ENCODE peak calls at places on chromosomes 7 and 10, in nine cellular contexts. F is RWPE1; O is A549; T is CD8-positive, alpha-beta T cell; I is ovary; Q is HCT116; G is OCI-LY7; H is CD4-positive, alpha-beta T cell; E is cardiac muscle cell. U is an unnamed sample.
A peak's percentile ranks its signal among the peaks of the same experiment; 100 is the strongest.

GRCh38 chr7:668139-668871 is 58.2 kb upstream of the DNAAF5 start:
- DNase-seq in G (no peak), O (no peak), F (no peak), Q (no peak), I (peak; percentile 77), T (no peak), E (peak; percentile 87), H (no peak), U (peak; percentile 25)

GRCh38 chr7:102155821-102156441 is 130.7 kb upstream of the SH2B2 start:
- DNase-seq in E (no peak), Q (no peak), I (peak; percentile 29), O (no peak), H (no peak), F (no peak), G (no peak), T (no peak), U (no peak)

GRCh38 chr10:113477451-113477850 is 75.4 kb upstream of the HABP2 start:
- DNase-seq in O (no peak), T (no peak), H (no peak), E (no peak), G (no peak), Q (no peak), I (no peak), F (no peak), U (no peak)

GRCh38 chr7:73611017-73611555 is 13.2 kb downstream of the MLXIPL start:
- DNase-seq in G (no peak), E (no peak), Q (no peak), I (no peak), H (no peak), F (no peak), T (no peak), O (no peak), U (no peak)

GRCh38 chr7:9718071-9718470 is 1255.6 kb upstream of the PHF14 start:
- DNase-seq in H (no peak), F (no peak), E (no peak), Q (no peak), O (no peak), I (no peak), T (no peak), G (no peak), U (no peak)

GRCh38 chr10:114044251-114045070 is 795 bp downstream of the ADRB1 start:
- DNase-seq in E (no peak), T (no peak), F (no peak), H (no peak), Q (no peak), G (no peak), O (no peak), I (no peak), U (no peak)

GRCh38 chr7:84060760-84061261 is 133.8 kb downstream of the SEMA3A start:
- DNase-seq in O (peak; percentile 10), Q (no peak), I (no peak), E (peak; percentile 21), T (no peak), G (no peak), H (no peak), F (peak; percentile 59), U (no peak)

GRCh38 chr7:2859952-2860351 is 15.8 kb upstream of the GNA12 start:
- DNase-seq in I (no peak), Q (no peak), G (no peak), H (no peak), O (no peak), T (no peak), F (no peak), E (no peak), U (no peak)

GRCh38 chr7:91864070-91864469 is 16.4 kb downstream of the MTERF1 start:
- DNase-seq in Q (no peak), G (no peak), I (no peak), F (no peak), O (no peak), T (no peak), H (no peak), E (no peak), U (no peak)

GRCh38 chr7:91872069-91872468 is 8.4 kb downstream of the MTERF1 start:
- DNase-seq in E (no peak), G (no peak), O (no peak), T (no peak), I (no peak), F (no peak), H (no peak), Q (no peak), U (no peak)

GRCh38 chr7:91866599-91867148 is 13.8 kb downstream of the MTERF1 start:
- DNase-seq in E (no peak), T (no peak), O (no peak), H (no peak), G (no peak), I (no peak), Q (no peak), F (no peak), U (no peak)

GRCh38 chr7:91872928-91873327 is 7.6 kb downstream of the MTERF1 start:
- DNase-seq in G (no peak), F (no peak), I (no peak), E (no peak), Q (no peak), T (no peak), O (no peak), H (no peak), U (no peak)

DNA sequence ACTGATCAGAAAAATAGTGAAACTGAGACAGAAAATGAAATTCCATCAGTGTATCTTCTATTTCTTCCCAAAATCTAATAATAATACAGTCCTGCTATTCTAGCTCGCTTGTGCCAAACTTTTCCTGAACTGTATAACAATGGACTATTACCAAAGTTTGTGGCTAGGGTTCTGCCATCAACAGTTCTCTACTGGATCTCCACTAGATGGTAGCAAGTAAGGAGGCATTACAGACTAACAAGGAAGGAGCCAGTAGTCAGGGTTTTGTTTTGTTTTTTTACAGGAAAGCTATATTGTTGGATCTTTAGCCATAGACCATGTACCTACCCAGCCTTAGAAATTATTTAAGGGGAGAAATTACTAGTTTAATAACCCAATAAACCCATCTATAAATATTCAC is 10.8 kb downstream of the MTERF1 start:
- DNase-seq in O (no peak), E (no peak), T (no peak), I (no peak), H (no peak), G (no peak), F (no peak), Q (no peak), U (no peak)
- TF ChIP-seq CTCF in O (no peak), E (no peak), T (no peak), I (no peak), H (no peak), G (no peak), F (no peak), Q (no peak), U (no peak)

GRCh38 chr10:103613616-103614015 is 120.1 kb downstream of the NEURL1 start:
- DNase-seq in T (no peak), H (no peak), E (no peak), Q (no peak), F (no peak), O (no peak), I (no peak), G (no peak), U (no peak)

GRCh38 chr10:103614511-103615158 is 121.1 kb downstream of the NEURL1 start:
- DNase-seq in Q (no peak), E (no peak), G (no peak), H (no peak), I (no peak), F (no peak), T (no peak), O (no peak), U (no peak)

GRCh38 chr10:103610921-103611511 is 117.5 kb downstream of the NEURL1 start:
- DNase-seq in Q (no peak), I (no peak), T (no peak), O (no peak), E (no peak), F (no peak), G (no peak), H (no peak), U (no peak)

GRCh38 chr10:103610083-103610472 is 116.6 kb downstream of the NEURL1 start:
- DNase-seq in F (no peak), I (no peak), E (no peak), T (no peak), G (no peak), Q (no peak), H (no peak), O (no peak), U (no peak)

GRCh38 chr10:103612462-103613365 is 119.2 kb downstream of the NEURL1 start:
- DNase-seq in I (no peak), E (peak; percentile 81), F (no peak), G (no peak), H (no peak), T (no peak), O (no peak), Q (no peak), U (no peak)
- H3K27ac ChIP-seq in I (no peak overlapping the region), E (no peak overlapping the region), F (peak overlapping the region; percentile 5), G (no peak overlapping the region), H (no peak overlapping the region), T (no peak overlapping the region), O (no peak overlapping the region), Q (no peak overlapping the region), U (peak overlapping the region; percentile 72)

DNA sequence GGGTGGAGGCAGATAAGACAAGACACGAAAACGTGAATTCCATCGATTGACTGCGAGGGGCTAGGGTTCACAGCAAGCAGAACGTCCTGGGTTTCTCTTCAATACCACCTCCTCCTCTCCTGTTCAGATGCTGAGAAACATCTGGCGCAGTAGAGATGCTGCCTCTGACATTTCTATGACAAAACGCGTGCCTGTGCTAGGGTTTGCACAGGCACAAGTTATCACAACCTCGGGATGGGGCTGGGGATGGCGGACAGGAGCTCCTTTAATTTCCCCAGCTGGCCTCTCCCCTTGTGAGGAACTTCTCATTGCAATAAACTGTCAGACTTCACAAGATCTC is 99.8 kb upstream of the SVIL start:
- DNase-seq in G (no peak), E (no peak), Q (no peak), H (no peak), O (no peak), T (no peak), I (no peak), F (no peak), U (no peak)
- TF ChIP-seq CTCF in G (no peak), E (no peak), Q (no peak), H (no peak), O (no peak), T (no peak), I (no peak), F (no peak), U (no peak)

GRCh38 chr10:72794260-72794659 is 99.3 kb upstream of the OIT3 start:
- DNase-seq in E (peak; percentile 31), T (no peak), G (no peak), I (no peak), F (no peak), O (no peak), H (no peak), Q (no peak), U (no peak)

GRCh38 chr10:72796538-72796937 is 97.0 kb upstream of the OIT3 start:
- DNase-seq in O (no peak), G (no peak), I (no peak), T (no peak), E (no peak), F (no peak), Q (no peak), H (no peak), U (no peak)

GRCh38 chr10:72796042-72796441 is 97.5 kb upstream of the OIT3 start:
- DNase-seq in H (no peak), T (no peak), G (no peak), E (peak; percentile 55), F (no peak), O (no peak), I (no peak), Q (no peak), U (no peak)

GRCh38 chr10:72792288-72792687 is 100.3 kb downstream of the MCU start:
- DNase-seq in I (no peak), T (no peak), E (no peak), H (no peak), Q (no peak), O (no peak), G (no peak), F (no peak), U (no peak)

GRCh38 chr10:72793752-72794151 is 99.8 kb upstream of the OIT3 start:
- DNase-seq in F (no peak), G (no peak), O (no peak), Q (no peak), I (no peak), E (no peak), T (no peak), H (no peak), U (no peak)
- H3K27ac ChIP-seq in F (no peak overlapping the region), G (no peak overlapping the region), O (peak overlapping the region; percentile 61), Q (no peak overlapping the region), I (no peak overlapping the region), E (no peak overlapping the region), T (no peak overlapping the region), H (no peak overlapping the region), U (no peak overlapping the region)